ENCODE peak calls at places on chromosome 7, in five cellular contexts. One of them, this sample, is unnamed.

GRCh38 chr7:86925221-86925620 is 134.2 kb downstream of the ELAPOR2 start:
- DNase-seq in fibroblast of lung: no peak
- DNase-seq in GM12878: no peak
- DNase-seq in IMR-90: no peak
- DNase-seq in psoas muscle: no peak
- DNase-seq in this sample: no peak

GRCh38 chr7:16753932-16754571 is 497 bp downstream of the TSPAN13 start:
- DNase-seq in GM12878: no peak
- DNase-seq in fibroblast of lung: peak
- DNase-seq in IMR-90: peak
- DNase-seq in psoas muscle: peak
- DNase-seq in this sample: peak

GRCh38 chr7:1961776-1962276 is 270.9 kb downstream of the MAD1L1 start:
- DNase-seq in fibroblast of lung: peak
- DNase-seq in IMR-90: peak
- DNase-seq in GM12878: peak
- DNase-seq in psoas muscle: no peak
- DNase-seq in this sample: peak

GRCh38 chr7:1977876-1978441 is 254.8 kb downstream of the MAD1L1 start:
- DNase-seq in IMR-90: no peak
- DNase-seq in psoas muscle: peak
- DNase-seq in fibroblast of lung: no peak
- DNase-seq in GM12878: no peak
- DNase-seq in this sample: no peak

GRCh38 chr7:142646274-142646895 is 102.9 kb upstream of the PRSS1 start:
- DNase-seq in fibroblast of lung: no peak
- DNase-seq in psoas muscle: peak
- DNase-seq in IMR-90: no peak
- DNase-seq in GM12878: no peak
- DNase-seq in this sample: no peak

GRCh38 chr7:40673285-40673684 is 538.5 kb downstream of the SUGCT start:
- DNase-seq in psoas muscle: no peak
- DNase-seq in GM12878: no peak
- DNase-seq in IMR-90: peak
- DNase-seq in fibroblast of lung: peak
- DNase-seq in this sample: peak

GRCh38 chr7:39099146-39099545 is 121.4 kb downstream of the POU6F2 start:
- DNase-seq in GM12878: no peak
- DNase-seq in fibroblast of lung: no peak
- DNase-seq in IMR-90: no peak
- DNase-seq in psoas muscle: no peak
- DNase-seq in this sample: no peak

GRCh38 chr7:129170373-129171021 is 17.9 kb upstream of the SMO start:
- DNase-seq in fibroblast of lung: no peak
- DNase-seq in IMR-90: no peak
- DNase-seq in GM12878: no peak
- DNase-seq in psoas muscle: no peak
- DNase-seq in this sample: no peak

GRCh38 chr7:29494350-29494749 is 69.3 kb upstream of the PRR15 start:
- DNase-seq in IMR-90: no peak
- DNase-seq in psoas muscle: no peak
- DNase-seq in fibroblast of lung: peak
- DNase-seq in GM12878: no peak
- DNase-seq in this sample: no peak

GRCh38 chr7:128738570-128739047 is 550 bp upstream of the CALU start:
- DNase-seq in psoas muscle: no peak
- DNase-seq in IMR-90: no peak
- DNase-seq in fibroblast of lung: no peak
- DNase-seq in GM12878: no peak
- DNase-seq in this sample: peak

GRCh38 chr7:128874140-128875031 is 11.7 kb downstream of the ATP6V1F start:
- DNase-seq in fibroblast of lung: no peak
- DNase-seq in GM12878: no peak
- DNase-seq in psoas muscle: peak
- DNase-seq in IMR-90: no peak
- DNase-seq in this sample: no peak

GRCh38 chr7:38411404-38411803 is 138.0 kb upstream of the TARP start:
- DNase-seq in fibroblast of lung: no peak
- DNase-seq in IMR-90: peak
- DNase-seq in psoas muscle: no peak
- DNase-seq in GM12878: no peak
- DNase-seq in this sample: peak

GRCh38 chr7:83850037-83850619 is 201.2 kb upstream of the SEMA3E start:
- DNase-seq in fibroblast of lung: peak
- DNase-seq in IMR-90: no peak
- DNase-seq in GM12878: no peak
- DNase-seq in psoas muscle: no peak
- DNase-seq in this sample: no peak

GRCh38 chr7:139567647-139568345 is 44.3 kb downstream of the CLEC2L start:
- DNase-seq in IMR-90: no peak
- DNase-seq in GM12878: no peak
- DNase-seq in fibroblast of lung: no peak
- DNase-seq in psoas muscle: no peak
- DNase-seq in this sample: no peak

GRCh38 chr7:33952824-33953223 is 47.5 kb downstream of the BMPER start:
- DNase-seq in fibroblast of lung: no peak
- DNase-seq in IMR-90: peak
- DNase-seq in psoas muscle: no peak
- DNase-seq in GM12878: no peak
- DNase-seq in this sample: no peak

GRCh38 chr7:38410056-38410455 is 136.6 kb upstream of the TARP start:
- DNase-seq in psoas muscle: no peak
- DNase-seq in IMR-90: no peak
- DNase-seq in fibroblast of lung: no peak
- DNase-seq in GM12878: no peak
- DNase-seq in this sample: no peak

GRCh38 chr7:65968256-65969185 is 13.5 kb downstream of the GUSB start:
- DNase-seq in IMR-90: no peak
- DNase-seq in GM12878: no peak
- DNase-seq in fibroblast of lung: no peak
- DNase-seq in psoas muscle: no peak
- DNase-seq in this sample: no peak

GRCh38 chr7:111223802-111224253 is 132.9 kb downstream of the LRRN3 start:
- DNase-seq in fibroblast of lung: no peak
- DNase-seq in psoas muscle: no peak
- DNase-seq in IMR-90: no peak
- DNase-seq in GM12878: no peak
- DNase-seq in this sample: no peak

GRCh38 chr7:2732388-2732787 is 44.4 kb downstream of the AMZ1 start:
- DNase-seq in psoas muscle: no peak
- DNase-seq in IMR-90: no peak
- DNase-seq in GM12878: no peak
- DNase-seq in fibroblast of lung: no peak
- DNase-seq in this sample: no peak

GRCh38 chr7:133778472-133778871 is 348.7 kb upstream of the LRGUK start:
- DNase-seq in GM12878: peak
- DNase-seq in psoas muscle: no peak
- DNase-seq in fibroblast of lung: no peak
- DNase-seq in IMR-90: no peak
- DNase-seq in this sample: peak

GRCh38 chr7:115346685-115347084 is 424.8 kb downstream of the MDFIC start:
- DNase-seq in IMR-90: no peak
- DNase-seq in psoas muscle: no peak
- DNase-seq in fibroblast of lung: no peak
- DNase-seq in GM12878: no peak
- DNase-seq in this sample: no peak

GRCh38 chr7:28082071-28082470 is 98.5 kb downstream of the JAZF1 start:
- DNase-seq in GM12878: no peak
- DNase-seq in psoas muscle: no peak
- DNase-seq in fibroblast of lung: no peak
- DNase-seq in IMR-90: no peak
- DNase-seq in this sample: no peak

GRCh38 chr7:149023662-149024061 is 4.6 kb downstream of the PDIA4 start:
- DNase-seq in psoas muscle: no peak
- DNase-seq in fibroblast of lung: no peak
- DNase-seq in IMR-90: no peak
- DNase-seq in GM12878: no peak
- DNase-seq in this sample: no peak

GRCh38 chr7:149853157-149853556 is 15.0 kb downstream of the ZNF862 start:
- DNase-seq in psoas muscle: no peak
- DNase-seq in IMR-90: peak
- DNase-seq in GM12878: no peak
- DNase-seq in fibroblast of lung: no peak
- DNase-seq in this sample: no peak

GRCh38 chr7:31129067-31129466 is 77.0 kb downstream of the ADCYAP1R1 start:
- DNase-seq in IMR-90: no peak
- DNase-seq in psoas muscle: no peak
- DNase-seq in fibroblast of lung: no peak
- DNase-seq in GM12878: no peak
- DNase-seq in this sample: no peak
- TF ChIP-seq CTCF in IMR-90: no peak
- TF ChIP-seq CTCF in psoas muscle: no peak
- TF ChIP-seq CTCF in fibroblast of lung: no peak
- TF ChIP-seq CTCF in GM12878: peak
- TF ChIP-seq CTCF in this sample: no peak

GRCh38 chr7:124276005-124276606 is 243.2 kb upstream of the TMEM229A start:
- DNase-seq in IMR-90: peak
- DNase-seq in fibroblast of lung: peak
- DNase-seq in GM12878: no peak
- DNase-seq in psoas muscle: no peak
- DNase-seq in this sample: peak
- TF ChIP-seq CTCF in IMR-90: peak
- TF ChIP-seq CTCF in fibroblast of lung: peak
- TF ChIP-seq CTCF in GM12878: peak
- TF ChIP-seq CTCF in psoas muscle: no peak
- TF ChIP-seq CTCF in this sample: peak

GRCh38 chr7:100465702-100466311 is 1.7 kb upstream of the SPACDR start:
- DNase-seq in fibroblast of lung: peak
- DNase-seq in IMR-90: peak
- DNase-seq in psoas muscle: peak
- DNase-seq in GM12878: no peak
- DNase-seq in this sample: no peak
- TF ChIP-seq CTCF in fibroblast of lung: peak
- TF ChIP-seq CTCF in IMR-90: peak
- TF ChIP-seq CTCF in psoas muscle: peak
- TF ChIP-seq CTCF in GM12878: peak
- TF ChIP-seq CTCF in this sample: no peak

GRCh38 chr7:98536803-98537202 is 80.3 kb upstream of the NPTX2 start:
- DNase-seq in psoas muscle: no peak
- DNase-seq in fibroblast of lung: no peak
- DNase-seq in IMR-90: no peak
- DNase-seq in GM12878: no peak
- DNase-seq in this sample: no peak

GRCh38 chr7:98526059-98526458 is 91.0 kb upstream of the NPTX2 start:
- DNase-seq in psoas muscle: no peak
- DNase-seq in fibroblast of lung: no peak
- DNase-seq in GM12878: no peak
- DNase-seq in IMR-90: no peak
- DNase-seq in this sample: no peak

GRCh38 chr7:98534493-98534892 is 82.6 kb upstream of the NPTX2 start:
- DNase-seq in IMR-90: no peak
- DNase-seq in GM12878: no peak
- DNase-seq in fibroblast of lung: no peak
- DNase-seq in psoas muscle: no peak
- DNase-seq in this sample: no peak

GRCh38 chr7:98528079-98528478 is 89.0 kb upstream of the NPTX2 start:
- DNase-seq in IMR-90: no peak
- DNase-seq in GM12878: no peak
- DNase-seq in psoas muscle: no peak
- DNase-seq in fibroblast of lung: no peak
- DNase-seq in this sample: no peak

DNA sequence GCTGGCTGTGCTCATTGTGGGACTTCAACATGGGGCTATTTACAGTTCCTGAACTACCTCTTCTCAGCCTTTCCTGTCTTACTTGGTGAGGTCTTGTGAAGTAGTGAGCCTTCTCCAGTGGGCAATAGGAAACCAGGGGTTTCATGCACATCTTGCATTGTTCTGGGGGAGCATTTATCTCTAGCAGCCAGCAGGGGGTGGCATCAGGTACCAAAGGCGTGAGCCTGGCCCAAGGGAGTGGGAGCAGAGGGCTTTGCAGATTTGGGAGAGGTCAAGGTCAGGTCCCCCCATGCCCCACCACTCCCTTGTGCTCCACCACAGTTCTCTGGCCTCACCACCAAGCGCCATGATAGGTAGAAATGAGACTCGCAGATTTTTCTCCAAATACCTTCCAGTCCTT is 85.4 kb upstream of the NPTX2 start:
- DNase-seq in fibroblast of lung: no peak
- DNase-seq in GM12878: no peak
- DNase-seq in IMR-90: no peak
- DNase-seq in psoas muscle: no peak
- DNase-seq in this sample: no peak
- TF ChIP-seq CTCF in fibroblast of lung: no peak
- TF ChIP-seq CTCF in GM12878: no peak
- TF ChIP-seq CTCF in IMR-90: no peak
- TF ChIP-seq CTCF in psoas muscle: no peak
- TF ChIP-seq CTCF in this sample: no peak

GRCh38 chr7:69129524-69129923 is 468.8 kb upstream of the AUTS2 start:
- DNase-seq in IMR-90: no peak
- DNase-seq in fibroblast of lung: no peak
- DNase-seq in psoas muscle: no peak
- DNase-seq in GM12878: no peak
- DNase-seq in this sample: no peak
- TF ChIP-seq CTCF in IMR-90: no peak
- TF ChIP-seq CTCF in fibroblast of lung: no peak
- TF ChIP-seq CTCF in psoas muscle: no peak
- TF ChIP-seq CTCF in GM12878: no peak
- TF ChIP-seq CTCF in this sample: no peak

GRCh38 chr7:117873056-117873932 is at the start of gene CTTNBP2:
- DNase-seq in fibroblast of lung: peak
- DNase-seq in IMR-90: peak
- DNase-seq in GM12878: no peak
- DNase-seq in psoas muscle: peak
- DNase-seq in this sample: no peak
- TF ChIP-seq CTCF in fibroblast of lung: peak
- TF ChIP-seq CTCF in IMR-90: peak
- TF ChIP-seq CTCF in GM12878: no peak
- TF ChIP-seq CTCF in psoas muscle: no peak
- TF ChIP-seq CTCF in this sample: no peak

GRCh38 chr7:105992888-105993287 is 29.8 kb downstream of the CDHR3 start:
- DNase-seq in fibroblast of lung: no peak
- DNase-seq in IMR-90: no peak
- DNase-seq in psoas muscle: no peak
- DNase-seq in GM12878: no peak
- DNase-seq in this sample: no peak
- TF ChIP-seq CTCF in fibroblast of lung: no peak
- TF ChIP-seq CTCF in IMR-90: no peak
- TF ChIP-seq CTCF in psoas muscle: no peak
- TF ChIP-seq CTCF in GM12878: no peak
- TF ChIP-seq CTCF in this sample: no peak

GRCh38 chr7:96224682-96225081 is 97.2 kb downstream of the SLC25A13 start:
- DNase-seq in fibroblast of lung: no peak
- DNase-seq in GM12878: no peak
- DNase-seq in IMR-90: no peak
- DNase-seq in psoas muscle: no peak
- DNase-seq in this sample: peak
- TF ChIP-seq CTCF in fibroblast of lung: peak
- TF ChIP-seq CTCF in GM12878: no peak
- TF ChIP-seq CTCF in IMR-90: no peak
- TF ChIP-seq CTCF in psoas muscle: peak
- TF ChIP-seq CTCF in this sample: no peak

GRCh38 chr7:157980774-157981173 is 606.8 kb downstream of the PTPRN2 start:
- DNase-seq in GM12878: no peak
- DNase-seq in IMR-90: no peak
- DNase-seq in psoas muscle: peak
- DNase-seq in fibroblast of lung: no peak
- DNase-seq in this sample: no peak
- TF ChIP-seq CTCF in GM12878: no peak
- TF ChIP-seq CTCF in IMR-90: no peak
- TF ChIP-seq CTCF in psoas muscle: no peak
- TF ChIP-seq CTCF in fibroblast of lung: no peak
- TF ChIP-seq CTCF in this sample: no peak